ENCODE peak calls at places on chromosomes 12 and 14, in four cellular contexts. U is IMR-90, E is K562, S is GM12878. O is an unnamed sample.

GRCh38 chr12:108313609-108314331 is 25.3 kb downstream of the CMKLR1 start:
- DNase-seq in S (no peak), U (no peak), E (no peak), O (peak; percentile 49)

GRCh38 chr12:68930178-68930577 is 2.8 kb downstream of the CPM start:
- DNase-seq in U (no peak), S (no peak), E (no peak), O (no peak)

GRCh38 chr14:76953196-76953945 is 75.1 kb downstream of the IRF2BPL start:
- DNase-seq in E (no peak), U (peak; percentile 68), S (no peak), O (peak; percentile 72)

GRCh38 chr12:26991826-26992225 is 22.4 kb downstream of the TM7SF3 start:
- DNase-seq in S (no peak), U (no peak), E (no peak), O (no peak)

GRCh38 chr14:100042328-100042727 is 22.9 kb upstream of the EVL start:
- DNase-seq in E (no peak), S (no peak), U (no peak), O (no peak)

GRCh38 chr12:112806721-112807120 is 15.2 kb downstream of the RPH3A start:
- DNase-seq in U (no peak), E (no peak), S (no peak), O (no peak)

GRCh38 chr12:105948331-105948730 is 190.4 kb downstream of the NUAK1 start:
- DNase-seq in U (peak; percentile 23), E (no peak), S (no peak), O (no peak)

GRCh38 chr14:74867673-74868072 is 8.3 kb downstream of the PROX2 start:
- DNase-seq in U (peak; percentile 28), E (no peak), S (no peak), O (peak; percentile 71)

GRCh38 chr14:74616507-74616906 is 4.5 kb upstream of the LTBP2 start:
- DNase-seq in S (no peak), E (no peak), U (peak; percentile 91), O (peak; percentile 91)

GRCh38 chr12:48118491-48118890 is 673 bp upstream of the PFKM start:
- DNase-seq in S (no peak), U (no peak), E (peak; percentile 39), O (no peak)

GRCh38 chr12:66103011-66103913 is 27.3 kb downstream of the LLPH start:
- DNase-seq in S (no peak), E (peak; percentile 37), U (peak; percentile 31), O (no peak)

GRCh38 chr12:5085896-5086295 is 42.2 kb downstream of the KCNA5 start:
- DNase-seq in E (no peak), U (peak; percentile 97), S (no peak), O (no peak)

GRCh38 chr14:97416550-97416949 is 619.4 kb downstream of the VRK1 start:
- DNase-seq in U (no peak), E (no peak), S (no peak), O (no peak)

GRCh38 chr12:55901881-55902490 is 25.7 kb downstream of the PYM1 start:
- DNase-seq in U (no peak), E (no peak), S (no peak), O (no peak)

GRCh38 chr14:36524220-36524837 is 4.3 kb upstream of the NKX2-1 start:
- DNase-seq in U (no peak), S (no peak), E (no peak), O (no peak)

GRCh38 chr12:31476437-31476836 is 114.5 kb downstream of the DENND5B start:
- DNase-seq in S (no peak), U (no peak), E (no peak), O (no peak)

GRCh38 chr12:40105265-40105514 is 691 bp downstream of the SLC2A13 start:
- DNase-seq in U (no peak), E (no peak), S (no peak), O (no peak)

GRCh38 chr12:19220861-19221466 is 91.4 kb downstream of the PLEKHA5 start:
- DNase-seq in S (no peak), E (no peak), U (peak; percentile 89), O (no peak)

GRCh38 chr12:14164266-14164665 is 182.9 kb upstream of the GRIN2B start:
- DNase-seq in S (no peak), E (no peak), U (no peak), O (no peak)

GRCh38 chr12:6954754-6955461 is 3.8 kb downstream of the PTPN6 start:
- DNase-seq in U (no peak), E (no peak), S (no peak), O (no peak)

GRCh38 chr12:18224745-18225144 is 36.6 kb upstream of the PIK3C2G start:
- DNase-seq in E (no peak), S (no peak), U (peak; percentile 5), O (no peak)

GRCh38 chr14:105933238-105933637 is 406.9 kb downstream of the TMEM121 start:
- DNase-seq in E (no peak), U (no peak), S (no peak), O (no peak)

GRCh38 chr12:57088442-57089258 is at the start of gene NAB2:
- DNase-seq in S (peak; percentile 72), U (peak; percentile 97), E (peak; percentile 85), O (peak; percentile 89)

GRCh38 chr14:102659797-102660196 is 67.3 kb downstream of the RCOR1 start:
- DNase-seq in S (no peak), U (peak; percentile 75), E (no peak), O (no peak)

GRCh38 chr12:5865397-5865796 is 79.7 kb downstream of the ANO2 start:
- DNase-seq in E (no peak), U (no peak), S (no peak), O (no peak)

GRCh38 chr12:78181544-78182162 is 351.0 kb downstream of the NAV3 start:
- DNase-seq in S (no peak), U (peak; percentile 48), E (no peak), O (peak; percentile 56)

GRCh38 chr12:45357547-45358417 is 141.9 kb downstream of the ANO6 start:
- DNase-seq in U (no peak), S (no peak), E (no peak), O (peak; percentile 47)

GRCh38 chr14:21768116-21768874 is 94.7 kb upstream of the OR4E1 start:
- DNase-seq in S (peak; percentile 5), E (peak; percentile 15), U (peak; percentile 1), O (peak; percentile 38)

GRCh38 chr12:75650989-75651695 is 139.7 kb upstream of the KRR1 start:
- DNase-seq in U (no peak), E (no peak), S (no peak), O (no peak)

GRCh38 chr12:105332925-105333324 is 2.4 kb downstream of the C12orf75 start:
- DNase-seq in U (no peak), S (no peak), E (no peak), O (no peak)

GRCh38 chr14:51554339-51554920 is 97.3 kb upstream of the FRMD6 start:
- DNase-seq in E (no peak), S (no peak), U (peak; percentile 96), O (peak; percentile 51)

GRCh38 chr14:49893309-49894213 is 679 bp downstream of the ARF6 start:
- DNase-seq in U (no peak), S (no peak), E (peak; percentile 72), O (peak; percentile 42)

GRCh38 chr12:99170026-99170425 is 477.5 kb upstream of the GARIN6 start:
- DNase-seq in E (no peak), U (no peak), S (no peak), O (no peak)

GRCh38 chr12:40286583-40286982 is 61.8 kb downstream of the LRRK2 start:
- DNase-seq in U (no peak), S (no peak), E (no peak), O (no peak)

GRCh38 chr12:32788405-32788804 is 32.7 kb upstream of the YARS2 start:
- DNase-seq in E (no peak), U (no peak), S (no peak), O (no peak)
- TF ChIP-seq FOS in E (no peak), U (no peak), S (no peak), O (no peak)

GRCh38 chr14:60647081-60647836 is 2.0 kb downstream of the SIX1 start:
- DNase-seq in S (no peak), U (peak; percentile 69), E (no peak), O (peak; percentile 51)
- H2AFZ ChIP-seq in S (no peak overlapping the region), U (peak overlapping the region; percentile 71), E (no peak overlapping the region), O (peak overlapping the region; percentile 45)

GRCh38 chr14:104442611-104443390 is 136.8 kb upstream of the C14orf180 start:
- DNase-seq in E (no peak), U (no peak), S (no peak), O (no peak)
- TF ChIP-seq FOS in E (no peak), U (no peak), S (no peak), O (no peak)

DNA sequence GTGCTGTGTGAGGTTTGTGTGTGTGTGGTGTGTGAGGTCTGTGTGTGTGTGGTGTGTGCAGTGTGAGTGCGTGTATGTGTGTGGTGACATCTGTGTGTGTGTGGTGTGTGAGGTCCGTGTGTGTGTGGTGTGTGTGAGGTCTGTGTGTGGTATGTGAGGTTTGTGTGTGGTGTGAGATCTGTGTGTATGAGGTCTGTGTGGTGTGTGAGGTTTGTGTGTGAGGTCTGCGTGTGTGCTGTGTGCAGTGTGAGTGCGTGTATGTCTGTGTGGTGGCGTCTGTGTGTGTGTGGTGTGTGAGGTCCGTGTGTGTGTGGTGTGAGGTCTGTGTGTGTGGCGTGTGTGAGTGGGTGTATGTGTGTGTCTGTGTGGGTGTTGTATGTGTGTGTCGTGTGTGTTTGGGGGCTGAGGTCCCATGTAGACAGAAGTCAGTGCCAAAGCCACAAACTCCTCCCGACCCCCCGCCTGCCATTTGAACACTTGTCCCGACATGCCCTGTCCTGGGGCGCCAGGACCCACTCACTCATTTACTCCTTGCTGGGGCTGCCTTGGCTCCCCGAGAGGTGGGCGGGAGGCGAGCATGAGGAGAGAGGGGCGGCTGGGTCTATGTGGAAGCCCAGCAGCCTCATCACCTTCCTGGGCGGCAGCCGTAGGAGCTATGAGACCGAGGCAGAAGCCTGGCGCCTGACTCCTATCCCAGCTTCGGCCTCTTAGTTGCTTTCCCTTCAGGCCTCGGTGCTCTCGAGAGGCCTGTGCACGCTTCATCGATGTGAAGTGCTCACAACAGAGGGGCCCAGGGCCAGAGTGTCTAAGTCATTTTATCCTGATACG is 20.5 kb downstream of the RILPL1 start:
- DNase-seq in U (no peak), S (no peak), E (no peak), O (no peak)
- H2AFZ ChIP-seq in U (peak overlapping the region; percentile 32), S (no peak overlapping the region), E (no peak overlapping the region), O (no peak overlapping the region)

GRCh38 chr12:24913130-24913529 is 35.8 kb downstream of the BCAT1 start:
- DNase-seq in U (no peak), E (no peak), S (no peak), O (no peak)
- TF ChIP-seq FOS in U (no peak), E (no peak), S (no peak), O (no peak)

GRCh38 chr14:68551045-68551683 is 241.7 kb downstream of the ZFP36L1 start:
- DNase-seq in S (no peak), U (no peak), E (no peak), O (no peak)
- H2AFZ ChIP-seq in S (no peak overlapping the region), U (peak overlapping the region; percentile 1), E (no peak overlapping the region), O (peak overlapping the region; percentile 65)